ENCODE peak calls at places on chromosome 5, in six cellular contexts. M is heart right ventricle, L is WERI-Rb-1, E is colonic mucosa, N is AG09319, W is brain microvascular endothelial cell. V is an unnamed sample.

GRCh38 chr5:40240111-40240510 is 439.6 kb upstream of the PTGER4 start:
- DNase-seq in L (no peak), E (no peak), N (no peak), M (no peak), W (no peak), V (no peak)

GRCh38 chr5:137714494-137714893 is 21.4 kb downstream of the KLHL3 start:
- DNase-seq in M (no peak), W (no peak), E (no peak), N (no peak), L (no peak), V (no peak)

GRCh38 chr5:106873558-106873957 is 797.2 kb downstream of the EFNA5 start:
- DNase-seq in E (peak), M (no peak), N (no peak), L (no peak), W (no peak), V (no peak)

GRCh38 chr5:218457-219289 is 553 bp downstream of the SDHA start:
- DNase-seq in M (peak), L (peak), N (no peak), E (peak), W (peak), V (peak)

GRCh38 chr5:142613231-142613630 is 72.7 kb downstream of the FGF1 start:
- DNase-seq in E (no peak), N (no peak), M (no peak), W (no peak), L (no peak), V (no peak)

GRCh38 chr5:98769006-98769255 is 4.5 kb upstream of the RGMB start:
- DNase-seq in L (peak), W (no peak), N (no peak), E (peak), M (peak), V (peak)

GRCh38 chr5:177296581-177296980 is 6.9 kb downstream of the RAB24 start:
- DNase-seq in N (no peak), E (no peak), M (no peak), L (no peak), W (no peak), V (no peak)

GRCh38 chr5:132313378-132313777 is 19.2 kb downstream of the SLC22A4 start:
- DNase-seq in L (no peak), E (no peak), N (peak), W (no peak), M (no peak), V (no peak)

GRCh38 chr5:443239-444151 is 519 bp downstream of the EXOC3 start:
- DNase-seq in W (no peak), N (no peak), M (peak), L (no peak), E (peak), V (peak)

GRCh38 chr5:60649288-60649917 is 50.6 kb downstream of the DEPDC1B start:
- DNase-seq in W (peak), N (no peak), E (no peak), L (no peak), M (no peak), V (no peak)

DNA sequence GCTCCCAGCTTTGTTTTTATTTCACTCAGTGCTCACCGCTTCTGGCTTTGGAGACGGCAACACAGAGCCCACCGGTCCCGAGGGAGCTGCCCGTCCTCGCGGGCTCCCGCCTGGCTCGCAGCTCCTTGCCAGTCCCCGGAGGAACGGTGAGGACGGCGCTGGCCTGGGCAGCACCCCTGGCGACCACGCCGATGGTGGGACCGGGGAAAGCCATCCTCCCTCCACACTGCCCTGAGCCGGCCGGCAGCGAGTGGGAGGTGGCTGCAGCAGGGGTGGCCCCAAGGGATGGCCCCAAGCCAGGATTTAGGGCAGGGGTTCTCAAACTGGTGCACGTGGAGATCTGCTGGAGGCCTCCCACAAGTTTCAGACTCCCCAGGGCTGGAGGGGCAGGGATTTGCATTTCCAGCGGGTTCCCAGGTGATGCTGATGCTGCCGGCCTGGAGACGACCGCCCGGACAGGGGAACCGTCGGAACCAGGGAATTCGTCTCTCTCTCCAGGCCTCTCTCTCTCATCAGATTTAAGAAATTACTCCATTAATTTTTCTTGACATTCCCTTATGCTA is 293.2 kb upstream of the IRX4 start:
- DNase-seq in L (no peak), W (no peak), E (no peak), N (no peak), M (no peak), V (no peak)
- TF ChIP-seq CTCF in L (no peak), W (no peak), E (no peak), N (no peak), M (no peak), V (no peak)

DNA sequence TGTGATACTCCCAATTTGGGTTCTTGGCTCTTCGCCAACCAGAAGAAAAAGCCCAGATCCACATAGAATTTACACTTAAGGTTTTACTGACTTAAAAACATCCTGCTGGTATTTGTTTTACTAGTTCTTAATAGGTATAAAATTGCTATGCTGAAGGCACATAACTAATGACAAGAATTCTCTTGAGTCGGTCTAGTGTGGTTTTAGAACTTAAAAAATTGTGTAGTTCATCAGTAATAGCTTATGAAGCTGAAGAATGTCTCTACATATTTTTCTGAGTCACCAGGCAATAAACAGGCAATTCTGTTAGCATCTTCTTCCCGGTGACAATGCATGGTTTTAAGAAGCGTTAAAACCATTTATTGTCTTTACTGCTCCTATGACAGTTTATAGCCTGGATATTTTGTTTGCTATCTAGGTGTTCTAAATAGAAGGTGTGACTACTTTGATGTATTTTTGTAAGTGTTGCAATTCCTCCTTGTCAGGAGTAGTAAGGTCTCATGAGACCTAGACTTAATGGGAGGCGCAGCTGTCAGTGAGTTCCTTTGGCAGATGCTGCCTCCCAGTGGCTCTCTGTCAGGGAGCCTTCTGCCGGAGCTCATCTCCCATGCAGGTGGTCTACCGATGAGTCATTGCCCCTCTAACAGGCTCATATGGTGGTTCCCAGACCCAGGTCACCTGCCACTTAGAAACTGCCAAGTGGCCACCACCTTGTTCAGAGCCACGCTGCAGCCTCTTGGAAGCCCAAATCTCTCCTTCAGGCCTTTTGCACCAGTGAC is 173.8 kb downstream of the MAST4 start:
- DNase-seq in M (no peak), E (no peak), W (no peak), N (no peak), L (peak), V (peak)
- TF ChIP-seq CTCF in M (peak), E (no peak), W (peak), N (peak), L (peak), V (no peak)

GRCh38 chr5:41336471-41336870 is 123.1 kb upstream of the C6 start:
- DNase-seq in M (no peak), W (no peak), N (no peak), L (no peak), E (no peak), V (no peak)

GRCh38 chr5:41339339-41339738 is 126.0 kb upstream of the C6 start:
- DNase-seq in W (no peak), M (no peak), E (no peak), L (no peak), N (no peak), V (no peak)

GRCh38 chr5:41337240-41337639 is 123.9 kb upstream of the C6 start:
- DNase-seq in M (no peak), W (no peak), E (no peak), N (no peak), L (no peak), V (no peak)

GRCh38 chr5:41337724-41338123 is 124.4 kb upstream of the C6 start:
- DNase-seq in L (no peak), W (no peak), E (no peak), N (no peak), M (no peak), V (no peak)

GRCh38 chr5:41338276-41338675 is 124.9 kb upstream of the C6 start:
- DNase-seq in E (no peak), W (no peak), L (no peak), N (no peak), M (no peak), V (no peak)
- TF ChIP-seq CTCF in E (no peak), W (no peak), L (no peak), N (no peak), M (no peak), V (no peak)

GRCh38 chr5:81854485-81854884 is 103.6 kb upstream of the SSBP2 start:
- DNase-seq in E (no peak), W (no peak), M (no peak), L (no peak), N (no peak), V (no peak)
- TF ChIP-seq CTCF in E (no peak), W (peak), M (peak), L (no peak), N (no peak), V (peak)